ENCODE peak calls at places on chromosomes 12 and 14, in eight cellular contexts. C is testis; J is left ventricle myocardium superior; B is stimulated activated CD4-positive, alpha-beta T cell treated with anti-CD3 and anti-CD28 coated beads, Interleukin-12 subunit alpha, Interleukin-12 subunit beta, amount 100 ng/mL, for 4 hours; M is NCI-H226; V is T-helper 1 cell; S is anterior cingulate cortex; I is H4. Z is an unnamed sample.
A peak's percentile ranks its signal among the peaks of the same experiment; 100 is the strongest.

GRCh38 chr12:63844391-63845341 is at the start of gene SRGAP1:
- DNase-seq in V (no peak), J (peak; percentile 81), B (peak; percentile 3), M (peak; percentile 78), S (peak; percentile 60), C (peak; percentile 76), I (peak; percentile 67), Z (no peak)

GRCh38 chr12:94567784-94568183 is 82.6 kb downstream of the TMCC3 start:
- DNase-seq in I (no peak), B (no peak), M (no peak), J (no peak), V (no peak), C (no peak), S (no peak), Z (no peak)

GRCh38 chr14:60589442-60589841 is 59.8 kb downstream of the SIX1 start:
- DNase-seq in V (no peak), J (no peak), C (no peak), B (no peak), I (no peak), S (no peak), M (no peak), Z (no peak)

GRCh38 chr14:93832076-93832475 is 43.8 kb upstream of the PRIMA1 start:
- DNase-seq in I (no peak), J (no peak), C (no peak), B (no peak), M (no peak), V (no peak), S (no peak), Z (no peak)

GRCh38 chr14:29587046-29587445 is 340.6 kb downstream of the PRKD1 start:
- DNase-seq in M (peak; percentile 10), I (no peak), S (no peak), J (no peak), C (no peak), B (no peak), V (no peak), Z (no peak)

GRCh38 chr14:99259327-99259726 is 12.7 kb downstream of the BCL11B start:
- DNase-seq in M (no peak), C (no peak), I (no peak), B (no peak), J (no peak), S (no peak), V (no peak), Z (peak; percentile 86)

GRCh38 chr12:42201061-42201460 is 37.0 kb downstream of the YAF2 start:
- DNase-seq in C (no peak), J (no peak), B (no peak), M (peak; percentile 89), I (no peak), V (no peak), S (no peak), Z (no peak)

GRCh38 chr14:63986789-63987533 is 134.2 kb downstream of the SYNE2 start:
- DNase-seq in V (no peak), B (no peak), I (no peak), J (no peak), S (no peak), C (no peak), M (peak; percentile 62), Z (no peak)

GRCh38 chr12:5665615-5666014 is 233.7 kb downstream of the NTF3 start:
- DNase-seq in V (no peak), B (no peak), C (no peak), M (no peak), J (no peak), I (peak; percentile 52), S (no peak), Z (no peak)

GRCh38 chr14:101705733-101706508 is 55.6 kb upstream of the PPP2R5C start:
- DNase-seq in B (peak; percentile 59), V (peak; percentile 44), M (peak; percentile 11), S (no peak), J (peak; percentile 79), C (no peak), I (no peak), Z (peak; percentile 66)